ENCODE peak calls at places on chromosome 6, in nine cellular contexts. M, O, E, D, N, Y, W, H and T are unnamed samples.

GRCh38 chr6:151488226-151488625 is 5.6 kb upstream of the CCDC170 start:
- ATAC-seq in M (no peak), O (no peak), E (no peak), D (no peak), N (no peak), Y (no peak), W (no peak), H (no peak), T (no peak)

GRCh38 chr6:13673825-13674444 is 37.7 kb downstream of the RANBP9 start:
- ATAC-seq in M (no peak), O (no peak), E (no peak), D (no peak), N (no peak), Y (no peak), W (no peak), H (no peak), T (no peak)

GRCh38 chr6:158638393-158638792 is 6.2 kb downstream of the DYNLT1 start:
- ATAC-seq in M (no peak), O (no peak), E (no peak), D (no peak), N (no peak), Y (no peak), W (no peak), H (no peak), T (no peak)

GRCh38 chr6:137094411-137095008 is 49.7 kb upstream of the IL20RA start:
- ATAC-seq in M (peak), O (peak), E (peak), D (peak), N (peak), Y (peak), W (peak), H (peak), T (peak)

GRCh38 chr6:43678341-43678740 is 9.2 kb downstream of the MRPS18A start:
- ATAC-seq in M (no peak), O (no peak), E (no peak), D (no peak), N (no peak), Y (no peak), W (no peak), H (no peak), T (no peak)

GRCh38 chr6:15335385-15335784 is 89.5 kb downstream of the JARID2 start:
- ATAC-seq in M (no peak), O (no peak), E (no peak), D (no peak), N (no peak), Y (no peak), W (no peak), H (no peak), T (no peak)

GRCh38 chr6:113920663-113921267 is 50.2 kb downstream of the HDAC2 start:
- ATAC-seq in M (no peak), O (peak), E (no peak), D (no peak), N (no peak), Y (peak), W (peak), H (peak), T (no peak)

GRCh38 chr6:117515326-117515725 is 32.9 kb downstream of the DCBLD1 start:
- ATAC-seq in M (peak), O (no peak), E (no peak), D (no peak), N (no peak), Y (no peak), W (no peak), H (no peak), T (no peak)

GRCh38 chr6:150038202-150038830 is 13.0 kb upstream of the RAET1L start:
- ATAC-seq in M (peak), O (peak), E (peak), D (no peak), N (no peak), Y (no peak), W (no peak), H (no peak), T (peak)

GRCh38 chr6:113672691-113673149 is 184.4 kb upstream of the MARCKS start:
- ATAC-seq in M (peak), O (peak), E (no peak), D (peak), N (peak), Y (peak), W (no peak), H (no peak), T (no peak)

GRCh38 chr6:121247386-121247785 is 86.9 kb downstream of the TBC1D32 start:
- ATAC-seq in M (no peak), O (no peak), E (no peak), D (no peak), N (no peak), Y (no peak), W (peak), H (peak), T (no peak)

GRCh38 chr6:139152892-139153271 is 18.0 kb downstream of the HECA start:
- ATAC-seq in M (no peak), O (no peak), E (no peak), D (no peak), N (no peak), Y (no peak), W (no peak), H (peak), T (no peak)

GRCh38 chr6:40701352-40702007 is 114.3 kb upstream of the LRFN2 start:
- ATAC-seq in M (no peak), O (no peak), E (no peak), D (no peak), N (no peak), Y (no peak), W (no peak), H (no peak), T (no peak)

GRCh38 chr6:36357872-36358234 is 21.2 kb upstream of the BNIP5 start:
- ATAC-seq in M (peak), O (no peak), E (no peak), D (no peak), N (no peak), Y (no peak), W (peak), H (peak), T (no peak)

GRCh38 chr6:36969240-36969691 is 14.7 kb downstream of the PI16 start:
- ATAC-seq in M (peak), O (no peak), E (no peak), D (no peak), N (no peak), Y (peak), W (no peak), H (no peak), T (peak)

GRCh38 chr6:34425132-34425497 is 754 bp downstream of the RPS10 start:
- ATAC-seq in M (no peak), O (no peak), E (no peak), D (peak), N (no peak), Y (no peak), W (no peak), H (no peak), T (no peak)

GRCh38 chr6:105675715-105676397 is 273.0 kb upstream of the PREP start:
- ATAC-seq in M (peak), O (no peak), E (peak), D (no peak), N (no peak), Y (no peak), W (no peak), H (peak), T (no peak)

GRCh38 chr6:43974643-43975235 is 152.5 kb downstream of the MRPL14 start:
- ATAC-seq in M (no peak), O (no peak), E (no peak), D (no peak), N (no peak), Y (no peak), W (no peak), H (no peak), T (no peak)

GRCh38 chr6:116173928-116174327 is 48.0 kb upstream of the COL10A1 start:
- ATAC-seq in M (no peak), O (peak), E (no peak), D (no peak), N (no peak), Y (no peak), W (no peak), H (no peak), T (no peak)

GRCh38 chr6:161498359-161498758 is 224.5 kb upstream of the AGPAT4 start:
- ATAC-seq in M (peak), O (peak), E (peak), D (peak), N (no peak), Y (peak), W (peak), H (no peak), T (peak)

GRCh38 chr6:113651120-113651519 is 206.0 kb upstream of the MARCKS start:
- ATAC-seq in M (no peak), O (peak), E (no peak), D (peak), N (no peak), Y (peak), W (no peak), H (no peak), T (no peak)

GRCh38 chr6:36660771-36661471 is 17.6 kb upstream of the CDKN1A start:
- ATAC-seq in M (peak), O (peak), E (peak), D (peak), N (peak), Y (peak), W (no peak), H (no peak), T (peak)

GRCh38 chr6:47057830-47058540 is 15.9 kb upstream of the ADGRF1 start:
- ATAC-seq in M (no peak), O (no peak), E (no peak), D (no peak), N (peak), Y (no peak), W (no peak), H (no peak), T (peak)

GRCh38 chr6:103167345-103167744 is 1692.4 kb downstream of the HACE1 start:
- ATAC-seq in M (no peak), O (no peak), E (no peak), D (no peak), N (no peak), Y (no peak), W (no peak), H (no peak), T (no peak)

GRCh38 chr6:56244528-56245253 is 2.7 kb downstream of the COL21A1 start:
- ATAC-seq in M (no peak), O (no peak), E (no peak), D (no peak), N (no peak), Y (no peak), W (no peak), H (no peak), T (peak)

GRCh38 chr6:15247750-15248450 is 2.0 kb downstream of the JARID2 start:
- ATAC-seq in M (no peak), O (no peak), E (peak), D (no peak), N (peak), Y (no peak), W (peak), H (peak), T (peak)

GRCh38 chr6:155026366-155027045 is 31.4 kb downstream of the TIAM2 start:
- ATAC-seq in M (peak), O (peak), E (peak), D (no peak), N (peak), Y (no peak), W (no peak), H (no peak), T (peak)

GRCh38 chr6:12354499-12354898 is 64.3 kb downstream of the EDN1 start:
- ATAC-seq in M (peak), O (peak), E (no peak), D (peak), N (no peak), Y (peak), W (no peak), H (no peak), T (peak)

GRCh38 chr6:149445573-149445972 is 39.2 kb downstream of the ZC3H12D start:
- ATAC-seq in M (no peak), O (no peak), E (no peak), D (no peak), N (no peak), Y (no peak), W (peak), H (no peak), T (no peak)

GRCh38 chr6:5507056-5507722 is 245.9 kb downstream of the FARS2 start:
- ATAC-seq in M (no peak), O (no peak), E (no peak), D (no peak), N (no peak), Y (no peak), W (peak), H (peak), T (no peak)

GRCh38 chr6:35089935-35090505 is 51.1 kb downstream of the TCP11 start:
- ATAC-seq in M (no peak), O (no peak), E (no peak), D (no peak), N (peak), Y (no peak), W (no peak), H (no peak), T (no peak)

GRCh38 chr6:89793586-89793985 is 26.0 kb downstream of the MDN1 start:
- ATAC-seq in M (no peak), O (peak), E (no peak), D (peak), N (no peak), Y (peak), W (no peak), H (no peak), T (peak)

GRCh38 chr6:158911746-158912158 is 88.2 kb downstream of the RSPH3 start:
- ATAC-seq in M (no peak), O (no peak), E (peak), D (no peak), N (no peak), Y (no peak), W (peak), H (peak), T (peak)

GRCh38 chr6:134186355-134186754 is 131.6 kb downstream of the SGK1 start:
- ATAC-seq in M (no peak), O (no peak), E (no peak), D (no peak), N (no peak), Y (no peak), W (no peak), H (no peak), T (no peak)